ENCODE peak calls at places on chromosomes 2 and 18, in five cellular contexts. One of them, this sample, is unnamed.
A peak's percentile ranks its signal among the peaks of the same experiment; 100 is the strongest.

GRCh38 chr2:186883666-186884065 is 34.7 kb upstream of the ZSWIM2 start:
- DNase-seq in upper lobe of left lung: no peak
- DNase-seq in AG04450: no peak
- DNase-seq in MM.1S: no peak
- DNase-seq in astrocyte: no peak
- DNase-seq in this sample: no peak

GRCh38 chr2:216287251-216287650 is 85.0 kb downstream of the MARCHF4 start:
- DNase-seq in MM.1S: no peak
- DNase-seq in AG04450: no peak
- DNase-seq in upper lobe of left lung: no peak
- DNase-seq in astrocyte: no peak
- DNase-seq in this sample: no peak

GRCh38 chr2:28747714-28748113 is 3.9 kb upstream of the PPP1CB start:
- DNase-seq in MM.1S: no peak
- DNase-seq in AG04450: no peak
- DNase-seq in upper lobe of left lung: no peak
- DNase-seq in astrocyte: no peak
- DNase-seq in this sample: no peak

GRCh38 chr2:130393318-130393910 is 37.6 kb downstream of the PTPN18 start:
- DNase-seq in upper lobe of left lung: no peak
- DNase-seq in astrocyte: peak; percentile 23
- DNase-seq in MM.1S: peak; percentile 34
- DNase-seq in AG04450: no peak
- DNase-seq in this sample: no peak

GRCh38 chr2:20104900-20105545 is 53.6 kb upstream of the LAPTM4A start:
- DNase-seq in astrocyte: no peak
- DNase-seq in MM.1S: peak; percentile 61
- DNase-seq in upper lobe of left lung: no peak
- DNase-seq in AG04450: no peak
- DNase-seq in this sample: no peak

GRCh38 chr2:57868619-57869139 is 177.9 kb upstream of the VRK2 start:
- DNase-seq in MM.1S: no peak
- DNase-seq in AG04450: no peak
- DNase-seq in upper lobe of left lung: no peak
- DNase-seq in astrocyte: no peak
- DNase-seq in this sample: no peak

GRCh38 chr18:23812566-23813440 is 123.5 kb downstream of the LAMA3 start:
- DNase-seq in astrocyte: no peak
- DNase-seq in AG04450: no peak
- DNase-seq in upper lobe of left lung: no peak
- DNase-seq in MM.1S: peak; percentile 29
- DNase-seq in this sample: no peak

GRCh38 chr18:35005963-35006577 is 35.1 kb upstream of the MAPRE2 start:
- DNase-seq in astrocyte: peak; percentile 31
- DNase-seq in MM.1S: peak; percentile 71
- DNase-seq in upper lobe of left lung: no peak
- DNase-seq in AG04450: peak; percentile 27
- DNase-seq in this sample: peak; percentile 31

GRCh38 chr2:220198911-220199310 is 571.5 kb downstream of the SLC4A3 start:
- DNase-seq in AG04450: peak; percentile 50
- DNase-seq in upper lobe of left lung: no peak
- DNase-seq in astrocyte: peak; percentile 86
- DNase-seq in MM.1S: no peak
- DNase-seq in this sample: peak; percentile 39

GRCh38 chr2:71156531-71156930 is 26.1 kb downstream of the MPHOSPH10 start:
- DNase-seq in astrocyte: no peak
- DNase-seq in AG04450: peak; percentile 7
- DNase-seq in upper lobe of left lung: no peak
- DNase-seq in MM.1S: peak; percentile 19
- DNase-seq in this sample: no peak

GRCh38 chr2:226115832-226116200 is 683.8 kb downstream of the IRS1 start:
- DNase-seq in astrocyte: peak; percentile 51
- DNase-seq in MM.1S: no peak
- DNase-seq in AG04450: no peak
- DNase-seq in upper lobe of left lung: no peak
- DNase-seq in this sample: no peak

GRCh38 chr2:197560146-197560665 is 44.3 kb downstream of the MOB4 start:
- DNase-seq in AG04450: no peak
- DNase-seq in upper lobe of left lung: no peak
- DNase-seq in astrocyte: no peak
- DNase-seq in MM.1S: no peak
- DNase-seq in this sample: no peak

GRCh38 chr2:6353669-6354068 is 512.0 kb downstream of the CMPK2 start:
- DNase-seq in astrocyte: peak; percentile 14
- DNase-seq in MM.1S: no peak
- DNase-seq in AG04450: no peak
- DNase-seq in upper lobe of left lung: no peak
- DNase-seq in this sample: no peak

GRCh38 chr2:241892299-241893137 is 23.0 kb downstream of the RTP5 start:
- DNase-seq in MM.1S: no peak
- DNase-seq in astrocyte: peak; percentile 23
- DNase-seq in upper lobe of left lung: peak; percentile 59
- DNase-seq in AG04450: no peak
- DNase-seq in this sample: no peak

GRCh38 chr18:76687271-76688006 is 134.9 kb upstream of the ZNF236 start:
- DNase-seq in upper lobe of left lung: peak; percentile 50
- DNase-seq in AG04450: no peak
- DNase-seq in astrocyte: peak; percentile 80
- DNase-seq in MM.1S: no peak
- DNase-seq in this sample: peak; percentile 69

GRCh38 chr2:38074775-38075435 is 1.0 kb downstream of the CYP1B1 start:
- DNase-seq in AG04450: no peak
- DNase-seq in MM.1S: no peak
- DNase-seq in upper lobe of left lung: peak; percentile 90
- DNase-seq in astrocyte: peak; percentile 58
- DNase-seq in this sample: no peak

GRCh38 chr2:236946871-236947270 is 138.8 kb upstream of the COPS8 start:
- DNase-seq in AG04450: no peak
- DNase-seq in upper lobe of left lung: no peak
- DNase-seq in MM.1S: no peak
- DNase-seq in astrocyte: peak; percentile 12
- DNase-seq in this sample: no peak

GRCh38 chr2:172247203-172247602 is 144.5 kb upstream of the DLX2 start:
- DNase-seq in astrocyte: no peak
- DNase-seq in AG04450: no peak
- DNase-seq in MM.1S: no peak
- DNase-seq in upper lobe of left lung: no peak
- DNase-seq in this sample: no peak

DNA sequence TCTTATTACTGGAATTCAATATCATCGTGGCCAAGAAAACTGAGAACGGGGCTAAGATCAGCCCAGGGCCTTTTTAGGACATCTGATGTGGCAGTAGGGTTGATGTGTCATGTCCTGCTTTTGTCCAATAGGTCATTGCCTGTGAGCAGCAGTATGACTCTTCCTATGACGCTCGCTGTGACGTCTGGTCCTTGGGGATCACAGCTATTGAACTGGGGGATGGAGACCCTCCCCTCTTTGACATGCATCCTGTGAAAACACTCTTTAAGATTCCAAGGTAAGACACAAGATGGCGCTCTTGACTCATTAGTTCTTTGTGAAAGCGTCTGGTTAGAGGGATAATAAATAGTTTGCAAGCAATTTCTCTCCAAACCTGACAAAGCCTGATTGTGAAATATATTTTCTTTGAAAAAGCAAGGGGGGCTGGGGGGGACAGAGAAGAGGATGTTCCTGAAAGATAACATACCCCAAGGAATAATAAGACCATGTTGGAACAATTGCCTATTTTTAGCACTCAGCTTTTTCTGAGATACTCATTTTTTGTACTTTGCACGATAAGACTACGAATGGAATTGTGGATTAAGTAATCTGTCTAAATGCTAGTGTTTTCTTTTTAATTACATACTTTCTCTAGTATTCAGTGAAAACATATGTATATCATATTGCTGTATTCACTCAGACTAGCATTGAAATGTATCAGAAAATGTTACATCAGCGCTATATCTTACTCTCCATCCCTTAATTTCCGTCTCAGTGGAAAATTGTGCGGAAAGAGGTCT is 58.1 kb downstream of the MYO3B start:
- DNase-seq in MM.1S: peak; percentile 61
- DNase-seq in upper lobe of left lung: no peak
- DNase-seq in AG04450: no peak
- DNase-seq in astrocyte: peak; percentile 33
- DNase-seq in this sample: no peak
- TF ChIP-seq CTCF in MM.1S: peak; percentile 75
- TF ChIP-seq CTCF in upper lobe of left lung: peak; percentile 15
- TF ChIP-seq CTCF in AG04450: peak; percentile 62
- TF ChIP-seq CTCF in astrocyte: peak; percentile 48
- TF ChIP-seq CTCF in this sample: peak; percentile 63

GRCh38 chr2:189835855-189836558 is 51.8 kb downstream of the PMS1 start:
- DNase-seq in AG04450: no peak
- DNase-seq in upper lobe of left lung: no peak
- DNase-seq in astrocyte: no peak
- DNase-seq in MM.1S: no peak
- DNase-seq in this sample: no peak
- H3K4me3 ChIP-seq in AG04450: no peak overlapping the region
- H3K4me3 ChIP-seq in upper lobe of left lung: no peak overlapping the region
- H3K4me3 ChIP-seq in astrocyte: no peak overlapping the region
- H3K4me3 ChIP-seq in MM.1S: no peak overlapping the region
- H3K4me3 ChIP-seq in this sample: no peak overlapping the region

GRCh38 chr2:50343157-50343821 is 688.6 kb downstream of the NRXN1 start:
- DNase-seq in astrocyte: no peak
- DNase-seq in AG04450: no peak
- DNase-seq in MM.1S: no peak
- DNase-seq in upper lobe of left lung: no peak
- DNase-seq in this sample: no peak

GRCh38 chr2:50346104-50346503 is 685.8 kb downstream of the NRXN1 start:
- DNase-seq in MM.1S: no peak
- DNase-seq in AG04450: no peak
- DNase-seq in astrocyte: no peak
- DNase-seq in upper lobe of left lung: peak; percentile 71
- DNase-seq in this sample: no peak

GRCh38 chr2:50345691-50346090 is 686.2 kb downstream of the NRXN1 start:
- DNase-seq in astrocyte: no peak
- DNase-seq in AG04450: no peak
- DNase-seq in MM.1S: no peak
- DNase-seq in upper lobe of left lung: no peak
- DNase-seq in this sample: no peak

GRCh38 chr2:50346586-50347351 is 685.2 kb downstream of the NRXN1 start:
- DNase-seq in astrocyte: no peak
- DNase-seq in AG04450: no peak
- DNase-seq in upper lobe of left lung: peak; percentile 74
- DNase-seq in MM.1S: no peak
- DNase-seq in this sample: no peak

GRCh38 chr2:50344509-50345106 is 687.3 kb downstream of the NRXN1 start:
- DNase-seq in AG04450: no peak
- DNase-seq in upper lobe of left lung: peak; percentile 2
- DNase-seq in MM.1S: no peak
- DNase-seq in astrocyte: no peak
- DNase-seq in this sample: no peak
- TF ChIP-seq CTCF in AG04450: no peak
- TF ChIP-seq CTCF in upper lobe of left lung: no peak
- TF ChIP-seq CTCF in MM.1S: peak; percentile 34
- TF ChIP-seq CTCF in astrocyte: no peak
- TF ChIP-seq CTCF in this sample: peak; percentile 52

DNA sequence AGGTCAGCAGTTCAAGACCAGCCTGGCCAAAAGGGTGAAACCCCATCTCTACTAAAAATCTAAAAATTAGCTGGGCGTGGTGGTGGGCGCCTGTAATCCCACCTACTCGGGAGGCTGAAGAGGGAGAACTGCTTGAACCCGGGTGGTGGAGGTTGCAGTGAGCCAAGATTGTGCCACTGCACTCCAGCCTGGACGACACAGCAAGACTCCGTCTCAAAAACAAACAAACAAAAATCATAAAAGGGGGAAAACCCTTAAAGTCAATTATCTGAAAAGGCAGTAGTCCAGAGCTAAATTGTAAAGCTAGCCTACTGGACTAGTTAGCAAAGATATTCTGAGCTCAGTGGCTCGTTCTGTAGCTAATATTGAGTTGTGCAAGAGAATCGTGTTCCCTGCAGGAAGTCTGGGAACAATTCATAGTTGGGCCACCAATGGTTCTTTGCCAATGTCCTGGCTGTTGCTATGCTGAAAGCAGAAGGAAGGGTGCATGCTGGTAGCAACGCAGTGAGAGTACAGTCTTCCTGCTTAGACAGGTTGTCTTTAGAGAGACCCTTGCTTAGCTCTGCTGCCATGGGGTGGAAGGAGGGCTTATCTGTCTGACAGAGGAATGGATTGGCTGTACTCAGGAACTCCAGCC is 4.3 kb downstream of the TGOLN2 start:
- DNase-seq in upper lobe of left lung: no peak
- DNase-seq in MM.1S: no peak
- DNase-seq in astrocyte: no peak
- DNase-seq in AG04450: no peak
- DNase-seq in this sample: no peak
- H3K4me3 ChIP-seq in upper lobe of left lung: no peak overlapping the region
- H3K4me3 ChIP-seq in MM.1S: no peak overlapping the region
- H3K4me3 ChIP-seq in astrocyte: no peak overlapping the region
- H3K4me3 ChIP-seq in AG04450: no peak overlapping the region
- H3K4me3 ChIP-seq in this sample: no peak overlapping the region

DNA sequence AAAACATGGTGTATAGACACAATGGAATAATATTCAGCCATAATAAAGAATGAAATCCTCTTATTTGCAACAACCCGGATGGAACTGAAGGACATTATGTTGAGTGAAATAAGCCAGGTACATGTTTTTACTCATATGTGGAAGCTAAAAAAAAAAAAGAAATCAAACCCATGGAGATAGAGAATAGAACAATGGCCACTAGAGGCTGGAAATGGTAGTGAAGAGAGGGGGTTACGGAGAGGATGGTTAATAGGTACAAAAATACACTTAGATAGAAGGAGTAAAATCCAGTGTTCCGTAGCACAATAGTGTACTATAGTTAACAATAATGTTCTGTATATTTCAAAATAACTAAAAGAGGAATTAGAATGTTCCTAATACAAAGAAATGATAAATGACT is 12.8 kb upstream of the KIAA2012 start:
- DNase-seq in AG04450: no peak
- DNase-seq in astrocyte: no peak
- DNase-seq in MM.1S: no peak
- DNase-seq in upper lobe of left lung: no peak
- DNase-seq in this sample: no peak
- TF ChIP-seq CTCF in AG04450: peak; percentile 27
- TF ChIP-seq CTCF in astrocyte: peak; percentile 31
- TF ChIP-seq CTCF in MM.1S: peak; percentile 23
- TF ChIP-seq CTCF in upper lobe of left lung: no peak
- TF ChIP-seq CTCF in this sample: peak; percentile 39